ENCODE peak calls at places on chromosomes 6 and 20, in eight cellular contexts. D is prostate gland; C is activated T-helper 1 cell treated with anti-CD3 and anti-CD28 coated beads, Interleukin-12 subunit alpha, Interleukin-12 subunit beta, Interleukin-2, Interleukin-4 antibody, amounts not matched to agents 30 ng/mL and 10 ng/mL and 1 ng/mL, durations not matched to agents 14 hours and 24 hours and 36 hours; J is activated T-cell treated with anti-CD3 and anti-CD28 coated beads for 4 hours; B is islet precursor cell; F is iris pigment epithelial cell; K is cardiac fibroblast; L is EL. R is an unnamed sample.

GRCh38 chr6:45082091-45082490 is 246.0 kb upstream of the RUNX2 start:
- DNase-seq in D (no peak), C (no peak), J (no peak), B (no peak), F (no peak), K (peak), L (no peak), R (no peak)

GRCh38 chr6:34047913-34048867 is 97.7 kb downstream of the GRM4 start:
- DNase-seq in D (no peak), C (no peak), J (no peak), B (no peak), F (no peak), K (no peak), L (no peak), R (peak)

GRCh38 chr6:41464481-41464880 is 81.7 kb upstream of the FOXP4 start:
- DNase-seq in D (no peak), C (no peak), J (no peak), B (no peak), F (peak), K (peak), L (peak), R (no peak)

GRCh38 chr20:5039255-5039657 is 37.9 kb upstream of the SLC23A2 start:
- DNase-seq in D (no peak), C (no peak), J (no peak), B (no peak), F (no peak), K (no peak), L (no peak), R (no peak)

GRCh38 chr6:139402935-139403386 is 28.5 kb upstream of the CITED2 start:
- DNase-seq in D (no peak), C (no peak), J (no peak), B (peak), F (peak), K (peak), L (peak), R (no peak)

GRCh38 chr6:157045831-157046454 is 268.8 kb downstream of the ARID1B start:
- DNase-seq in D (no peak), C (no peak), J (no peak), B (no peak), F (peak), K (peak), L (peak), R (no peak)

GRCh38 chr20:6994452-6994851 is 227.0 kb downstream of the BMP2 start:
- DNase-seq in D (peak), C (no peak), J (no peak), B (no peak), F (peak), K (peak), L (no peak), R (no peak)

GRCh38 chr20:24734139-24734538 is 214.9 kb upstream of the CST7 start:
- DNase-seq in D (no peak), C (no peak), J (no peak), B (no peak), F (no peak), K (no peak), L (no peak), R (peak)

GRCh38 chr20:51563597-51564332 is 21.2 kb upstream of the NFATC2 start:
- DNase-seq in D (no peak), C (no peak), J (peak), B (peak), F (peak), K (peak), L (peak), R (peak)

GRCh38 chr20:20710847-20711315 is 1.6 kb downstream of the RALGAPA2 start:
- DNase-seq in D (peak), C (peak), J (no peak), B (no peak), F (no peak), K (no peak), L (no peak), R (no peak)

GRCh38 chr20:58150772-58151171 is 77.7 kb downstream of the ANKRD60 start:
- DNase-seq in D (peak), C (no peak), J (no peak), B (no peak), F (no peak), K (no peak), L (no peak), R (peak)

GRCh38 chr20:56202493-56203077 is 45.9 kb upstream of the MC3R start:
- DNase-seq in D (no peak), C (no peak), J (no peak), B (no peak), F (peak), K (peak), L (peak), R (no peak)

GRCh38 chr20:63056236-63057132 is 49.7 kb upstream of the BHLHE23 start:
- DNase-seq in D (no peak), C (peak), J (peak), B (peak), F (peak), K (peak), L (no peak), R (peak)

GRCh38 chr20:32570401-32571190 is 14.5 kb downstream of the NOL4L start:
- DNase-seq in D (no peak), C (no peak), J (no peak), B (no peak), F (peak), K (no peak), L (no peak), R (peak)

GRCh38 chr20:41213150-41213820 is 75.9 kb downstream of the PLCG1 start:
- DNase-seq in D (no peak), C (no peak), J (no peak), B (no peak), F (peak), K (no peak), L (peak), R (no peak)

GRCh38 chr6:97136644-97137358 is 146.2 kb downstream of the MMS22L start:
- DNase-seq in D (no peak), C (no peak), J (no peak), B (no peak), F (no peak), K (no peak), L (no peak), R (no peak)

GRCh38 chr6:135329851-135330803 is 149.0 kb downstream of the MYB start:
- DNase-seq in D (no peak), C (no peak), J (no peak), B (no peak), F (no peak), K (no peak), L (no peak), R (no peak)

GRCh38 chr20:60117040-60117439 is 158.8 kb downstream of the CDH26 start:
- DNase-seq in D (no peak), C (no peak), J (no peak), B (no peak), F (peak), K (no peak), L (peak), R (no peak)

GRCh38 chr6:116450769-116451740 is 10.1 kb upstream of the CALHM6 start:
- DNase-seq in D (no peak), C (no peak), J (no peak), B (no peak), F (no peak), K (no peak), L (no peak), R (no peak)

GRCh38 chr6:31473780-31474725 is 23.9 kb upstream of the MICB start:
- DNase-seq in D (no peak), C (no peak), J (no peak), B (peak), F (peak), K (peak), L (peak), R (peak)

GRCh38 chr20:58024241-58024721 is 204.2 kb downstream of the ANKRD60 start:
- DNase-seq in D (no peak), C (no peak), J (no peak), B (peak), F (no peak), K (no peak), L (no peak), R (no peak)

GRCh38 chr6:4358414-4359107 is 223.2 kb upstream of the ECI2 start:
- DNase-seq in D (peak), C (no peak), J (no peak), B (peak), F (peak), K (peak), L (peak), R (peak)

GRCh38 chr6:26222587-26222986 is 135.4 kb downstream of the HFE start:
- DNase-seq in D (no peak), C (no peak), J (no peak), B (no peak), F (peak), K (no peak), L (no peak), R (peak)

GRCh38 chr20:62322428-62323073 is 19.8 kb downstream of the ADRM1 start:
- DNase-seq in D (no peak), C (no peak), J (no peak), B (no peak), F (no peak), K (no peak), L (no peak), R (no peak)

GRCh38 chr20:57708694-57709673 is 831 bp downstream of the PMEPA1 start:
- DNase-seq in D (no peak), C (no peak), J (peak), B (no peak), F (peak), K (peak), L (no peak), R (no peak)

GRCh38 chr6:13874191-13874549 is 50.6 kb upstream of the RNF182 start:
- DNase-seq in D (no peak), C (no peak), J (no peak), B (no peak), F (no peak), K (no peak), L (no peak), R (no peak)

GRCh38 chr6:42201382-42201781 is 6.6 kb upstream of the GUCA1B start:
- DNase-seq in D (no peak), C (no peak), J (no peak), B (no peak), F (no peak), K (no peak), L (no peak), R (no peak)

GRCh38 chr20:21175433-21175832 is 49.6 kb downstream of the KIZ start:
- DNase-seq in D (no peak), C (no peak), J (no peak), B (no peak), F (no peak), K (no peak), L (no peak), R (no peak)

GRCh38 chr20:404088-404487 is 4.0 kb upstream of the RBCK1 start:
- DNase-seq in D (no peak), C (no peak), J (no peak), B (no peak), F (no peak), K (no peak), L (no peak), R (no peak)

GRCh38 chr6:42177514-42178364 is 4.6 kb downstream of the GUCA1A start:
- DNase-seq in D (no peak), C (no peak), J (no peak), B (peak), F (no peak), K (no peak), L (no peak), R (peak)

GRCh38 chr6:41437604-41438003 is 102.2 kb downstream of the NCR2 start:
- DNase-seq in D (no peak), C (no peak), J (no peak), B (no peak), F (no peak), K (no peak), L (no peak), R (no peak)

GRCh38 chr6:55379486-55379885 is 52.2 kb downstream of the GFRAL start:
- DNase-seq in D (no peak), C (no peak), J (no peak), B (no peak), F (peak), K (no peak), L (no peak), R (no peak)

GRCh38 chr6:10205892-10206291 is 209.0 kb downstream of the TFAP2A start:
- DNase-seq in D (no peak), C (no peak), J (no peak), B (no peak), F (peak), K (no peak), L (no peak), R (no peak)

GRCh38 chr6:105900120-105900937 is 185.8 kb upstream of the PRDM1 start:
- DNase-seq in D (no peak), C (peak), J (no peak), B (peak), F (peak), K (peak), L (peak), R (no peak)

GRCh38 chr6:159977242-159978214 is 8.6 kb downstream of the IGF2R start:
- DNase-seq in D (no peak), C (no peak), J (no peak), B (no peak), F (peak), K (peak), L (peak), R (no peak)

GRCh38 chr6:110328231-110328630 is 29.9 kb downstream of the METTL24 start:
- DNase-seq in D (no peak), C (no peak), J (no peak), B (no peak), F (peak), K (peak), L (peak), R (no peak)